ENCODE peak calls at places on chromosomes 2 and 18, in five cellular contexts. W is NCI-H1694 treated with DMSO at 0.1 percent for 48 hours, O is GDM1, F is T-helper 2 cell, V is ELR. B is an unnamed sample.

GRCh38 chr2:218400167-218400929 is 680 bp downstream of the CTDSP1 start:
- DNase-seq in V (peak), O (no peak), F (peak), W (no peak), B (peak)

GRCh38 chr2:113755690-113756063 is 765 bp downstream of the SLC35F5 start:
- DNase-seq in O (no peak), F (no peak), V (peak), W (no peak), B (peak)

GRCh38 chr2:9950521-9951271 is 797 bp upstream of the GRHL1 start:
- DNase-seq in V (peak), O (peak), F (peak), W (peak), B (peak)

GRCh38 chr2:85523906-85524566 is 14.9 kb upstream of the MAT2A start:
- DNase-seq in O (no peak), W (no peak), F (no peak), V (no peak), B (peak)

GRCh38 chr18:48166971-48167370 is 236.5 kb upstream of the SMAD2 start:
- DNase-seq in V (no peak), O (peak), F (no peak), W (no peak), B (no peak)

GRCh38 chr2:161134547-161135518 is 25.4 kb upstream of the TANK start:
- DNase-seq in W (no peak), F (no peak), O (no peak), V (peak), B (no peak)

GRCh38 chr2:203688798-203689197 is 17.6 kb upstream of the CD28 start:
- DNase-seq in O (no peak), F (no peak), W (no peak), V (peak), B (peak)

GRCh38 chr2:9087151-9087681 is 83.7 kb upstream of the MBOAT2 start:
- DNase-seq in O (no peak), F (no peak), W (no peak), V (peak), B (peak)

GRCh38 chr18:2326999-2327398 is 244.3 kb downstream of the METTL4 start:
- DNase-seq in V (no peak), W (no peak), O (no peak), F (no peak), B (peak)